ENCODE peak calls at places on chromosomes 16 and 17, in eight cellular contexts. W is ascending aorta; M is upper lobe of right lung; P is body of pancreas; V is AG04450; B is transverse colon; I is CD8-positive, alpha-beta T cell; Q is ovary. H is an unnamed sample.

GRCh38 chr17:21140911-21141310 is 14.1 kb downstream of the DHRS7B start:
- DNase-seq in Q (no peak), M (no peak), I (no peak), B (no peak), P (no peak), W (no peak), V (no peak), H (peak; percentile 63)

GRCh38 chr17:7651097-7651958 is 602 bp downstream of the ATP1B2 start:
- DNase-seq in W (no peak), V (no peak), P (no peak), Q (peak; percentile 69), I (no peak), M (no peak), B (no peak), H (no peak)

GRCh38 chr16:66621973-66622372 is 17.5 kb downstream of the CMTM3 start:
- DNase-seq in W (no peak), B (no peak), Q (no peak), P (no peak), I (no peak), M (no peak), V (no peak), H (no peak)

GRCh38 chr16:50680907-50681885 is at the start of gene SNX20:
- DNase-seq in W (no peak), Q (no peak), P (peak; percentile 48), M (no peak), V (no peak), B (peak; percentile 58), I (peak; percentile 43), H (peak; percentile 60)

GRCh38 chr17:29929006-29929543 is 953 bp downstream of the SSH2 start:
- DNase-seq in Q (no peak), B (peak; percentile 56), I (no peak), W (no peak), V (no peak), M (no peak), P (peak; percentile 52), H (peak; percentile 11)

GRCh38 chr17:60969500-60970037 is 291.9 kb downstream of the BCAS3 start:
- DNase-seq in P (no peak), Q (no peak), B (no peak), I (no peak), W (no peak), V (no peak), M (no peak), H (no peak)

GRCh38 chr16:15502041-15502725 is 67.8 kb downstream of the BMERB1 start:
- DNase-seq in P (no peak), B (no peak), M (no peak), V (peak; percentile 76), W (no peak), I (no peak), Q (no peak), H (no peak)

GRCh38 chr17:7022791-7023571 is at the start of gene BCL6B:
- DNase-seq in W (no peak), V (no peak), B (no peak), P (no peak), Q (no peak), I (no peak), M (peak; percentile 71), H (no peak)

GRCh38 chr17:58591455-58591854 is 77.0 kb upstream of the MTMR4 start:
- DNase-seq in P (no peak), Q (no peak), I (no peak), M (no peak), V (no peak), B (no peak), W (no peak), H (no peak)

GRCh38 chr17:58593121-58593520 is 78.7 kb upstream of the MTMR4 start:
- DNase-seq in P (no peak), V (no peak), M (no peak), B (no peak), I (no peak), W (no peak), Q (no peak), H (no peak)

GRCh38 chr17:58590377-58590776 is 75.9 kb upstream of the MTMR4 start:
- DNase-seq in I (no peak), B (no peak), M (no peak), V (no peak), W (no peak), Q (no peak), P (no peak), H (no peak)

DNA sequence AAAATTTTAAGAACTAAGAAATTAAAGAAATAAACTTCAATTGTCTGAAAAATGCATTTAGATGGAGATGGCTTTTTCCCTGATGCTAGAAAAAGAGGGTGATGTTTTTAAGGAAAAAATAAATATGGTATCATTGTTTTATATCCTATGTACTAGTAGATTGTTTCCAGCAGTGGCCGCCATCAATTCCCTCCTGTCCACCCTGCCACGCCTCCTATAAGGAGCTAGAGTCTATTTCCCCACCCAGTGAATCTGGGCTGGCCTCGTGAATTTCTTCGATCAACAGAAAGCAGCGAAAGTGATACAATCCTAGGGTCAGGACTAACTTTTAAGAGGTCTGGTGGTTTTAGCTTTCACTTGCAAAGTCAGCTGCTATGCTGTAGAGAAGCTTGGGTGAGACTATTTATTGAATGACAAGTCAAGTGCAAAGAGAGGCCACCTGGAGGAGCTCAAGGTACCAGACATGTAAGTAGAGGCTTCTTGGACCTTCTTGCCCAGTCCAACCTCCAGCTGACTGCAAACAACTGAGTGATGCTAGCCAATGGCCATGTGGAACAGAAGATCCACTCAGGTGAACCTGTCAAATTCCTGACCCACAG is 80.9 kb upstream of the MTMR4 start:
- DNase-seq in B (no peak), P (no peak), M (no peak), V (no peak), W (no peak), I (no peak), Q (no peak), H (no peak)
- TF ChIP-seq CTCF in B (no peak), P (no peak), M (no peak), V (no peak), W (no peak), I (no peak), Q (no peak), H (peak; percentile 17)

DNA sequence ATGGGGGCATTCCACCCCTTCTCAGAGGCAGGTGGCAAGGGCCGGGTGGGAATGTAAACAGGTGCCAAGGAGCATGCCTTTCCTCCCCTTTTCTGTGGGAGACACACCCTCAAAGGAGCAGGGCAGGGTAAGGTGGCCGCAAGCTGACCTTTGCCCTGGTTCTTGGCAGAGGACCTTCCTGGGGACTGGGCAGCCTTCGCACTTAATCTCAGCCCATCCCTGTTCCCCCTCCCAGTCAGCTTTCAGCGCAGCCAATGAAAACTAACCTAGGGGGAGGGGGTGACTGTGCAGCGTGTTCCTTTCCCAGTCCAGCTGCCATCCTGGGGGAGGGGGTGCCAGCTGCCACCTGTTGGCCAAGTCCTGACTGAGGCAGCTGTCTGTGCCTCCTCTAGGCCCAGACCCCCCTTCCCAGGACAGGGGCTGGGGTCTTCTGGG is 2.8 kb downstream of the TRAF4 start:
- DNase-seq in V (no peak), B (peak; percentile 88), M (peak; percentile 87), P (peak; percentile 93), W (no peak), I (no peak), Q (peak; percentile 43), H (no peak)
- H3K4me3 ChIP-seq in V (peak overlapping the region; percentile 88), B (peak overlapping the region; percentile 81), M (peak overlapping the region; percentile 10), P (no peak overlapping the region), W (no peak overlapping the region), I (no peak overlapping the region), Q (no peak overlapping the region), H (peak overlapping the region; percentile 72)

GRCh38 chr17:79927136-79927661 is 88.0 kb upstream of the CBX4 start:
- DNase-seq in I (no peak), W (no peak), Q (no peak), B (no peak), V (no peak), P (no peak), M (no peak), H (no peak)

GRCh38 chr17:79929257-79930076 is 90.2 kb upstream of the CBX4 start:
- DNase-seq in B (no peak), V (no peak), W (no peak), P (no peak), Q (no peak), I (no peak), M (no peak), H (no peak)

GRCh38 chr17:79926308-79927135 is 87.3 kb upstream of the CBX4 start:
- DNase-seq in I (no peak), B (no peak), W (no peak), Q (no peak), M (no peak), P (peak; percentile 47), V (no peak), H (no peak)

GRCh38 chr17:79928502-79929256 is 89.4 kb upstream of the CBX4 start:
- DNase-seq in V (no peak), W (no peak), P (no peak), M (no peak), B (no peak), Q (no peak), I (no peak), H (no peak)

DNA sequence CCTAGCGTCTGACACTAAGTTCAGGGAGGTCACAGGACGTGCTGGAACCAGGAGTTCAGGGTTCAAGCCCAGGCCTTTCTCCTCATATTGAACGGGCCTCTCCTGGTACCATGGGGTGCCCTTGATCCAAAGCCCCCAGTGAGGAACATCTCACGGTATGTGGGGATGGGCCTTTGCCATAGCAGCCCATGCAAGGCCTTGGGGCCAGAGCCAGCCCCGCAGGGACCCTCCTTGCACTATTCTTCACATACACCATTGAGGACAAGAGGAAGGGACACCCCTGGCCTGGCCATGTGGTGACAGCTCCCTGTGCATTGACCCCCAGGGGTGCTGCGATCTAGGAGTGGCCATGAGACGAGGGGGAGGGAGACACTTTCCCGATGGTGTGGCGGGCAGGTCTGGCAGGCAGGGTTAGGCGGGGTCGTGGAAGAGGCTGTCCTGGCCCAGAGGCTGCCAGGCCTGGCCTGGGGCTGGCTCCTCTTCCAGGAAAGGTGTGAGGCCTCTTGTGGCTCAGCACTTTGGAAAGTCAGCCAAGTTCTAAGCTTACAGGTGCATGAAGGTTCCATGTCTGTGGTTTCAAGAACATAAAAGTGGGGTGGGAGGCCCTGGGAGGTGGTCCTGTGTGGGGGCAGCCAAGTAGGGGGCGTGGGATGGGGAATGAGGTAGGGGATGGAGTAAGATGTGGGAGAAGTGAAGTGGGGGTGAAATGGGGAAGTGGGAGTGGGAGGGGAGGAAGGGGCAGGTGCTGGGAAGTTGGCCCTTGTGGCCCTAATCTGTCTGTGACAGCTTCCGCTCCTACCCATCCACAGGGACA is 88.7 kb upstream of the CBX4 start:
- DNase-seq in V (no peak), P (no peak), Q (no peak), W (no peak), M (no peak), I (no peak), B (no peak), H (no peak)
- H3K27me3 ChIP-seq in V (peaks cover 42% of the 10 kb centered on the region), P (no peaks in the 10 kb centered on the region), Q (no peaks in the 10 kb centered on the region), W (peaks cover 8% of the 10 kb centered on the region), M (peaks cover 52% of the 10 kb centered on the region), I (no peaks in the 10 kb centered on the region), B (peaks cover 52% of the 10 kb centered on the region), H (no peaks in the 10 kb centered on the region)

GRCh38 chr17:13978478-13978877 is 90.8 kb upstream of the COX10 start:
- DNase-seq in V (no peak), I (no peak), W (no peak), P (no peak), M (no peak), B (no peak), Q (no peak), H (no peak)

GRCh38 chr17:13981881-13982280 is 87.4 kb upstream of the COX10 start:
- DNase-seq in M (no peak), I (no peak), B (no peak), Q (no peak), W (no peak), P (no peak), V (no peak), H (no peak)

DNA sequence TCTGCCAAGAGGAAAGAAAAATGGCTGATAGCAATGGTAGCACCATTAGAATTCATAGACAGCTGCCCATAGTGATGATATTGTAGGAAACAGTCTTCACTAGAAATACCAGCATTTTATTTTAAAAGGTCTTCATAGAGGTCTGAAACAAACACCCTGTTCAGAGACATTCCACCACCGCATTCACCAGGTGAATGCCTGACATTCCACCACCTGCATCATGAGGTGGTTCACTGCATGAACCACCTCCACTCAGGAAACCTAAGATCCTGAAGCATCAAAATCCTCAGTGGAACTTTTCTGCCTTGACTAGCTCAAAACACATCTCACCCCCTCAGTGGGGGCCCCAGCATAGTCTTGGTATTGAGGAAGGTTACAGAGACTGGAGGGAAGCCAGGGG is 91.5 kb upstream of the COX10 start:
- DNase-seq in W (no peak), P (no peak), B (no peak), I (no peak), M (no peak), Q (no peak), V (no peak), H (no peak)
- TF ChIP-seq CTCF in W (no peak), P (no peak), B (no peak), I (no peak), M (no peak), Q (no peak), V (no peak), H (no peak)